ENCODE peak calls at places on chromosomes 2 and 18, in four cellular contexts. R, A, O and L are unnamed samples.
A peak's percentile ranks its signal among the peaks of the same experiment; 100 is the strongest.

GRCh38 chr2:66494708-66495107 is 59.8 kb downstream of the MEIS1 start:
- DNase-seq in R (no peak), A (no peak), O (no peak), L (peak; percentile 88)

GRCh38 chr2:69250981-69251380 is 136.0 kb downstream of the GFPT1 start:
- DNase-seq in R (no peak), A (no peak), O (no peak), L (no peak)

GRCh38 chr2:113888641-113889470 is 1.0 kb upstream of the ACTR3 start:
- DNase-seq in R (no peak), A (no peak), O (no peak), L (no peak)

GRCh38 chr2:1654696-1655374 is 89.5 kb downstream of the PXDN start:
- DNase-seq in R (no peak), A (no peak), O (no peak), L (no peak)

GRCh38 chr18:6145645-6146308 is 250.5 kb upstream of the TMEM200C start:
- DNase-seq in R (no peak), A (no peak), O (no peak), L (no peak)

GRCh38 chr2:48589170-48589767 is 28.4 kb upstream of the GTF2A1L start:
- DNase-seq in R (peak; percentile 28), A (peak; percentile 58), O (peak; percentile 44), L (peak; percentile 62)

GRCh38 chr18:79245517-79246001 is 150.2 kb upstream of the NFATC1 start:
- DNase-seq in R (peak; percentile 83), A (no peak), O (no peak), L (peak; percentile 93)

GRCh38 chr2:120442923-120443571 is 97.1 kb downstream of the INHBB start:
- DNase-seq in R (peak; percentile 63), A (no peak), O (peak; percentile 86), L (peak; percentile 91)

GRCh38 chr18:52254367-52254766 is 85.6 kb upstream of the DCC start:
- DNase-seq in R (no peak), A (no peak), O (no peak), L (peak; percentile 22)

GRCh38 chr2:202032841-202033316 is 776 bp upstream of the FZD7 start:
- DNase-seq in R (peak; percentile 16), A (no peak), O (peak; percentile 87), L (peak; percentile 37)

GRCh38 chr2:219645631-219646527 is 18.4 kb downstream of the SLC4A3 start:
- DNase-seq in R (peak; percentile 65), A (no peak), O (no peak), L (peak; percentile 84)

GRCh38 chr18:78873916-78874505 is 105.6 kb upstream of the SALL3 start:
- DNase-seq in R (no peak), A (no peak), O (no peak), L (peak; percentile 6)

GRCh38 chr2:223101340-223102039 is 49.5 kb downstream of the KCNE4 start:
- DNase-seq in R (peak; percentile 73), A (peak; percentile 42), O (peak; percentile 55), L (peak; percentile 61)

GRCh38 chr2:23484163-23484740 is 99.3 kb downstream of the KLHL29 start:
- DNase-seq in R (no peak), A (no peak), O (no peak), L (no peak)

GRCh38 chr2:120866071-120866470 is 130.4 kb downstream of the GLI2 start:
- DNase-seq in R (no peak), A (no peak), O (no peak), L (no peak)

GRCh38 chr18:34909637-34910364 is 131.4 kb upstream of the MAPRE2 start:
- DNase-seq in R (no peak), A (no peak), O (no peak), L (no peak)

GRCh38 chr2:105977212-105977611 is 216.9 kb downstream of the UXS1 start:
- DNase-seq in R (peak; percentile 77), A (no peak), O (no peak), L (peak; percentile 92)

GRCh38 chr2:88464166-88464565 is 11.7 kb upstream of the FOXI3 start:
- DNase-seq in R (no peak), A (no peak), O (no peak), L (no peak)

GRCh38 chr2:11537951-11538350 is 4.1 kb downstream of the GREB1 start:
- DNase-seq in R (no peak), A (no peak), O (no peak), L (no peak)

GRCh38 chr18:79608069-79608468 is 71.5 kb upstream of the CTDP1 start:
- DNase-seq in R (no peak), A (no peak), O (no peak), L (no peak)

GRCh38 chr2:42105330-42106256 is 57.8 kb downstream of the PKDCC start:
- DNase-seq in R (no peak), A (no peak), O (no peak), L (no peak)

GRCh38 chr18:11902522-11903292 is 5.4 kb downstream of the MPPE1 start:
- DNase-seq in R (no peak), A (no peak), O (no peak), L (peak; percentile 37)

GRCh38 chr2:165443524-165443923 is 26.0 kb upstream of the CSRNP3 start:
- DNase-seq in R (no peak), A (no peak), O (no peak), L (no peak)

GRCh38 chr2:165833156-165833555 is 39.1 kb upstream of the GALNT3 start:
- DNase-seq in R (no peak), A (no peak), O (no peak), L (peak; percentile 99)

GRCh38 chr2:12718662-12719399 is 2.1 kb downstream of the TRIB2 start:
- DNase-seq in R (no peak), A (peak; percentile 50), O (peak; percentile 88), L (peak; percentile 33)

GRCh38 chr2:218284106-218284811 is 8.0 kb downstream of the TMBIM1 start:
- DNase-seq in R (no peak), A (no peak), O (no peak), L (peak; percentile 89)

GRCh38 chr2:10536569-10537133 is 88.5 kb upstream of the ODC1 start:
- DNase-seq in R (no peak), A (no peak), O (no peak), L (peak; percentile 40)

GRCh38 chr2:190947139-190947538 is 66.5 kb downstream of the GLS start:
- DNase-seq in R (no peak), A (peak; percentile 18), O (no peak), L (peak; percentile 19)

GRCh38 chr18:75238786-75239185 is 28.2 kb downstream of the TSHZ1 start:
- DNase-seq in R (no peak), A (no peak), O (no peak), L (no peak)

GRCh38 chr2:202050652-202051051 is 17.0 kb downstream of the FZD7 start:
- DNase-seq in R (no peak), A (no peak), O (no peak), L (no peak)

GRCh38 chr2:216328347-216328746 is 43.9 kb downstream of the MARCHF4 start:
- DNase-seq in R (no peak), A (no peak), O (peak; percentile 30), L (peak; percentile 58)

GRCh38 chr2:99635710-99636431 is 146.1 kb upstream of the REV1 start:
- DNase-seq in R (no peak), A (no peak), O (no peak), L (no peak)

GRCh38 chr2:96024336-96025106 is 10.2 kb downstream of the GPAT2 start:
- DNase-seq in R (no peak), A (peak; percentile 19), O (no peak), L (no peak)

GRCh38 chr2:24704682-24705081 is 88.5 kb downstream of the PTRHD1 start:
- DNase-seq in R (no peak), A (no peak), O (no peak), L (no peak)

GRCh38 chr2:241269707-241270520 is 45.6 kb downstream of the HDLBP start:
- DNase-seq in R (no peak), A (no peak), O (no peak), L (no peak)

GRCh38 chr2:171390941-171391516 is 42.8 kb downstream of the METTL8 start:
- DNase-seq in R (no peak), A (no peak), O (no peak), L (peak; percentile 95)

GRCh38 chr2:134738150-134738865 is 19.5 kb upstream of the TMEM163 start:
- DNase-seq in R (no peak), A (no peak), O (no peak), L (no peak)

GRCh38 chr2:213246665-213247281 is 37.5 kb upstream of the SPAG16 start:
- DNase-seq in R (peak; percentile 47), A (peak; percentile 11), O (peak; percentile 68), L (peak; percentile 70)

DNA sequence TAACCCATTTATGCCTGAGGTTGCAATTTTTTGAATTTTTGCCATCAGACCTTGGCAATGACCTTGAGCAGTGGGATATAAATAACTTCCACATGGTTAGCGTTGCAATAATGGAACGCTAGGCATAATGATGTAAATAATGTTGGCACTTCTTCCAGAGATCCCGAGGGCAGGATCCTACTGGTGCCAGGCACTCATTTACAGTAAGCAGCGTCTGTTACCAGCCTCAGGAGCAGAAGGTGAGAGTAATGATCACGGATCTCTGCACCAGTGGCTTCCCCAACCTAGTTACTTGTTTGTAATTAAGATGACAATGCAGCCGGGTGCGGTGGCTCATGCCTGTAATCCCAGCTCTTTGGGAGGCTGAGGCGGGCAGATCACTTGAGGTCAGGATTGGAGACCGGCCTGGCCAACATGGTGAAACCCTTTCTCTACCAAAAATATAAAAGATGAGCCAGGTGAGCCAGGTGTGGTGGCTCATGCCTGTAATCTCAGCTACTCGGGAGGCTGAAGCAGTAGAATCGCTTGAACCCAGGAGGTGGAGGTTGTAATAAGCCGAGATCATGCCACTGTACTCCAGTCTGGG is 41.9 kb downstream of the CPO start:
- DNase-seq in R (no peak), A (no peak), O (no peak), L (no peak)
- TF ChIP-seq EZH2phosphoT487 in R (no peak), A (no peak), O (no peak), L (no peak)

GRCh38 chr2:28624798-28625701 is 126.6 kb upstream of the PPP1CB start:
- DNase-seq in R (no peak), A (no peak), O (peak; percentile 38), L (no peak)
- H2AFZ ChIP-seq in R (no peak overlapping the region), A (no peak overlapping the region), O (no peak overlapping the region), L (no peak overlapping the region)

GRCh38 chr2:64609229-64609994 is 44.3 kb downstream of the SERTAD2 start:
- DNase-seq in R (no peak), A (peak; percentile 63), O (peak; percentile 82), L (peak; percentile 32)
- TF ChIP-seq CTCF in R (no peak), A (no peak), O (peak; percentile 33), L (no peak)

DNA sequence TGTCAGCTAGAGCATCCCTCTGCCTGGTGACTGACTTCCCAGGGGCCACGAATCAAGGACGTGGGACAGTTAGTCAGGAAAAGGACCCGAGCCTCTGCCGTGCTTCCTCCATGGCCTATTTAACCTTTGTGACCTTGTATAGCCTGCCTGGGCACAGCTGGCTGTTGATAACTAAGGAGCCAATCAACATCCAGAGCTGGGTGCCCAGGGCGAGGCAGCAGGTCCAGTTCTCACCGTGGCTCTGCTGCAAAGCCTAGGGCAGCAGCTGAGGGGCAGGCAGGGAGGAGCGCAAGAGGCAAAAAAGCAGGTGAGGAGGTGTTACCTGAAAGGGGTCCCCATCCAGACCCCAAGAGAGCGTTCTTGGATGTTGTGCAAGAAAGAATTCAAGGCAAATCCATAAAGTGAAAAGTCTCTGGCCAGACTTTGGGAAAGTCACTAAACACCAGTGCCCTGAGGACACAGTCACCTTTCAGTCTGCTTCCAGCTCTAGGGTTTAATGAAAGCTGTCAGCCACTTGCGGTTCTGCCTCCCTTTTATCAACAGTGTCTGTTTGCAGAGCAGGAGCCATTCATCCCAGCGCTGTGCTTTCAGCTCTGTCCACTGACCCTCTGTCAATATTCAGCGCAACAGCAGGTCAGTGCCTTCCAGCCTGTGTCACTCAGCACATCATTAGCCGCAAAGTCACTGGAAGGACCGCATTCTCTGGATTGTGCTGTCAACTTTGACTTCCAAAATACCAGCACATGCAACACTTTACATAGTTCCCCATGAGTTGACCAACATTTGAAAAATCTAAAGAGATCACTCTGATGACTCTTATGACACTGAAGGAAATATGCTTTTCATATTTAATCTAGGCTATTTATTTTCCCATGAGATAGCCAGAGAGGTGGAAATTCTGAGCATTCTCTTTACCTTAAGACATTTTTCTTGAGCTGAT is 38.6 kb upstream of the ASAP2 start:
- DNase-seq in R (no peak), A (no peak), O (peak; percentile 39), L (no peak)
- TF ChIP-seq EZH2phosphoT487 in R (no peak), A (no peak), O (no peak), L (no peak)

GRCh38 chr2:16393483-16394071 is 272.1 kb downstream of the CYRIA start:
- DNase-seq in R (no peak), A (no peak), O (peak; percentile 27), L (no peak)
- H2AFZ ChIP-seq in R (no peak overlapping the region), A (no peak overlapping the region), O (no peak overlapping the region), L (no peak overlapping the region)